ENCODE peak calls at places on chromosomes 2 and 18, in ten cellular contexts. I, D, W, F, Y, N, U, H, C and X are unnamed samples.

GRCh38 chr2:133777607-133778006 is 209.3 kb upstream of the NCKAP5 start:
- DNase-seq in I (no peak), D (no peak), W (no peak), F (no peak), Y (no peak), N (no peak), U (no peak), H (no peak), C (no peak), X (no peak)

GRCh38 chr2:200810967-200811335 is 759 bp upstream of the BZW1 start:
- DNase-seq in I (no peak), D (peak), W (no peak), F (no peak), Y (no peak), N (no peak), U (peak), H (peak), C (no peak), X (no peak)

GRCh38 chr2:9655441-9656269 is 24.9 kb upstream of the YWHAQ start:
- DNase-seq in I (no peak), D (no peak), W (no peak), F (no peak), Y (no peak), N (no peak), U (peak), H (no peak), C (no peak), X (no peak)

GRCh38 chr18:12657048-12657848 is 659 bp downstream of the SPIRE1 start:
- DNase-seq in I (peak), D (no peak), W (peak), F (peak), Y (peak), N (no peak), U (peak), H (peak), C (peak), X (peak)

GRCh38 chr2:209472386-209472832 is 48.6 kb downstream of the MAP2 start:
- DNase-seq in I (no peak), D (no peak), W (no peak), F (no peak), Y (no peak), N (no peak), U (peak), H (no peak), C (no peak), X (no peak)

GRCh38 chr18:57440331-57441101 is 5.3 kb downstream of the ONECUT2 start:
- DNase-seq in I (no peak), D (no peak), W (no peak), F (no peak), Y (no peak), N (no peak), U (no peak), H (no peak), C (no peak), X (no peak)

GRCh38 chr2:950627-950992 is at the start of gene SNTG2:
- DNase-seq in I (peak), D (no peak), W (no peak), F (peak), Y (peak), N (no peak), U (no peak), H (no peak), C (no peak), X (peak)

GRCh38 chr2:206031162-206031784 is 54.7 kb downstream of the INO80D start:
- DNase-seq in I (no peak), D (no peak), W (no peak), F (no peak), Y (no peak), N (no peak), U (peak), H (no peak), C (no peak), X (no peak)

GRCh38 chr18:10300739-10301138 is 153.7 kb upstream of the APCDD1 start:
- DNase-seq in I (no peak), D (no peak), W (no peak), F (no peak), Y (no peak), N (no peak), U (no peak), H (no peak), C (no peak), X (no peak)

GRCh38 chr2:182954789-182955188 is 83.5 kb downstream of the NCKAP1 start:
- DNase-seq in I (no peak), D (no peak), W (no peak), F (no peak), Y (no peak), N (no peak), U (no peak), H (no peak), C (no peak), X (no peak)

GRCh38 chr18:50659091-50660003 is 99.5 kb downstream of the MAPK4 start:
- DNase-seq in I (no peak), D (no peak), W (peak), F (no peak), Y (peak), N (no peak), U (peak), H (peak), C (no peak), X (no peak)

GRCh38 chr2:118856978-118857676 is 9.7 kb upstream of the EN1 start:
- DNase-seq in I (no peak), D (no peak), W (no peak), F (no peak), Y (no peak), N (no peak), U (no peak), H (no peak), C (no peak), X (no peak)

GRCh38 chr2:150538582-150539236 is 51.2 kb upstream of the RND3 start:
- DNase-seq in I (no peak), D (no peak), W (no peak), F (no peak), Y (no peak), N (no peak), U (peak), H (no peak), C (no peak), X (no peak)

GRCh38 chr2:231348703-231349373 is 46.7 kb upstream of the B3GNT7 start:
- DNase-seq in I (no peak), D (no peak), W (no peak), F (no peak), Y (no peak), N (no peak), U (peak), H (no peak), C (peak), X (no peak)

GRCh38 chr2:19358242-19359020 is at the start of gene OSR1:
- DNase-seq in I (peak), D (no peak), W (peak), F (peak), Y (peak), N (no peak), U (peak), H (peak), C (peak), X (peak)

GRCh38 chr18:61727241-61727640 is 165.6 kb downstream of the RNF152 start:
- DNase-seq in I (no peak), D (no peak), W (no peak), F (no peak), Y (no peak), N (no peak), U (peak), H (no peak), C (no peak), X (no peak)

GRCh38 chr2:240427729-240428128 is 7.7 kb upstream of the GPC1 start:
- DNase-seq in I (no peak), D (no peak), W (no peak), F (no peak), Y (no peak), N (no peak), U (no peak), H (no peak), C (peak), X (no peak)

GRCh38 chr2:38750793-38751042 is 443 bp downstream of the SRSF7 start:
- DNase-seq in I (peak), D (peak), W (peak), F (peak), Y (peak), N (peak), U (no peak), H (peak), C (no peak), X (peak)

GRCh38 chr2:188853307-188853706 is 120.9 kb upstream of the COL3A1 start:
- DNase-seq in I (no peak), D (no peak), W (no peak), F (no peak), Y (no peak), N (no peak), U (peak), H (no peak), C (no peak), X (no peak)

GRCh38 chr18:25457196-25457595 is 105.2 kb upstream of the ZNF521 start:
- DNase-seq in I (no peak), D (no peak), W (no peak), F (no peak), Y (no peak), N (no peak), U (no peak), H (no peak), C (no peak), X (no peak)

GRCh38 chr2:111111101-111111755 is 9.5 kb upstream of the BCL2L11 start:
- DNase-seq in I (no peak), D (no peak), W (no peak), F (no peak), Y (no peak), N (no peak), U (no peak), H (no peak), C (no peak), X (no peak)

GRCh38 chr2:134897932-134898331 is 20.7 kb upstream of the CCNT2 start:
- DNase-seq in I (no peak), D (no peak), W (no peak), F (no peak), Y (no peak), N (no peak), U (peak), H (no peak), C (no peak), X (no peak)

GRCh38 chr2:7523557-7524210 is 606.5 kb downstream of the RNF144A start:
- DNase-seq in I (no peak), D (no peak), W (no peak), F (no peak), Y (no peak), N (no peak), U (no peak), H (no peak), C (no peak), X (no peak)

GRCh38 chr2:175203621-175204496 is 22.3 kb upstream of the ATP5MC3 start:
- DNase-seq in I (peak), D (no peak), W (peak), F (peak), Y (peak), N (no peak), U (peak), H (peak), C (peak), X (no peak)

GRCh38 chr18:596288-596881 is 403 bp upstream of the CLUL1 start:
- DNase-seq in I (no peak), D (no peak), W (no peak), F (peak), Y (no peak), N (peak), U (no peak), H (no peak), C (peak), X (no peak)

GRCh38 chr2:160752475-160753330 is 259.1 kb upstream of the RBMS1 start:
- DNase-seq in I (no peak), D (no peak), W (no peak), F (no peak), Y (no peak), N (no peak), U (peak), H (peak), C (no peak), X (no peak)

GRCh38 chr2:127650041-127650784 is 4.3 kb downstream of the GPR17 start:
- DNase-seq in I (no peak), D (no peak), W (peak), F (no peak), Y (peak), N (no peak), U (no peak), H (no peak), C (no peak), X (no peak)

GRCh38 chr18:68837665-68838390 is 39.9 kb downstream of the CCDC102B start:
- DNase-seq in I (no peak), D (no peak), W (no peak), F (no peak), Y (no peak), N (no peak), U (peak), H (no peak), C (no peak), X (no peak)

GRCh38 chr18:9321017-9321452 is 13.5 kb upstream of the TWSG1 start:
- DNase-seq in I (no peak), D (no peak), W (no peak), F (no peak), Y (no peak), N (no peak), U (peak), H (no peak), C (no peak), X (no peak)

GRCh38 chr2:69668598-69668997 is 25.1 kb upstream of the AAK1 start:
- DNase-seq in I (no peak), D (no peak), W (no peak), F (no peak), Y (no peak), N (no peak), U (peak), H (no peak), C (no peak), X (no peak)

GRCh38 chr2:62844311-62845090 is 139.0 kb downstream of the EHBP1 start:
- DNase-seq in I (no peak), D (no peak), W (no peak), F (no peak), Y (no peak), N (no peak), U (no peak), H (no peak), C (no peak), X (no peak)

GRCh38 chr2:240615830-240616547 is 9.3 kb upstream of the GPR35 start:
- DNase-seq in I (no peak), D (peak), W (peak), F (peak), Y (peak), N (no peak), U (no peak), H (no peak), C (peak), X (peak)

GRCh38 chr2:201622306-201622705 is 21.0 kb downstream of the TMEM237 start:
- DNase-seq in I (no peak), D (no peak), W (no peak), F (no peak), Y (no peak), N (no peak), U (peak), H (no peak), C (no peak), X (no peak)

GRCh38 chr18:80200932-80201672 is 46.2 kb downstream of the PARD6G start:
- DNase-seq in I (no peak), D (no peak), W (peak), F (no peak), Y (no peak), N (peak), U (no peak), H (no peak), C (no peak), X (no peak)

GRCh38 chr2:233668605-233669260 is 3.0 kb upstream of the UGT1A9 start:
- DNase-seq in I (no peak), D (no peak), W (no peak), F (no peak), Y (no peak), N (no peak), U (no peak), H (no peak), C (no peak), X (no peak)

GRCh38 chr2:26178746-26179436 is 6.0 kb downstream of the GAREM2 start:
- DNase-seq in I (peak), D (no peak), W (no peak), F (peak), Y (peak), N (no peak), U (no peak), H (no peak), C (no peak), X (no peak)

GRCh38 chr2:212686285-212686895 is 147.8 kb upstream of the ERBB4 start:
- DNase-seq in I (peak), D (peak), W (peak), F (peak), Y (peak), N (peak), U (peak), H (peak), C (peak), X (peak)

DNA sequence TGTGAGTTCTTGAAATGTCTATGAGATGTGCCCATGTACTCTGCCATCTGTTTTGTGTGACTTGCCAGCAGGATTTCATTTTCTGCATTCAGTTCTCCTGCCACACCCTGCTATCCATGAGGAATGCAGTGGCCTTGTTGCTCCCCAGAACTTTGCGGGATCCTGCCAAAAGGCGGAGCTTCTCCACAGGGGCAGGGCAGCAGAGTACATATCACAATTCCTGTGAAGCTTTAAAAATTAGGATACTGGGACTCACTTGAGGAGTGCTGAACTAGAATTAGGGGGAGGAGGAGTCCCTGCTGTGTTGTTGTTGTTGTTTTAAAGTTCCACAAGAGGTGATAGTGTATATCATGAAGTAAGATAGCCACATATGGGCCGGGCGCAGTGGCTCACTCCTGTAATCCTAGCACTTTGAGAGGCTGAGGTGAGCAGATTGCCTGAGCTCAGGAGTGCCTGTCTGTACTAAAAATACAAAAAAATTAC is 76.4 kb downstream of the TANC1 start:
- DNase-seq in I (no peak), D (peak), W (no peak), F (peak), Y (no peak), N (peak), U (no peak), H (no peak), C (no peak), X (no peak)
- TF ChIP-seq POLR2A in I (no peak), D (no peak), W (no peak), F (no peak), Y (no peak), N (no peak), U (no peak), H (no peak), C (no peak), X (no peak)

GRCh38 chr2:44330801-44331200 is 30.5 kb downstream of the PREPL start:
- DNase-seq in I (no peak), D (no peak), W (no peak), F (no peak), Y (no peak), N (no peak), U (peak), H (no peak), C (no peak), X (no peak)

GRCh38 chr2:44329343-44329742 is 32.0 kb downstream of the PREPL start:
- DNase-seq in I (no peak), D (no peak), W (no peak), F (no peak), Y (no peak), N (no peak), U (no peak), H (no peak), C (no peak), X (no peak)

GRCh38 chr2:44335806-44336538 is 25.3 kb downstream of the PREPL start:
- DNase-seq in I (no peak), D (no peak), W (no peak), F (no peak), Y (no peak), N (no peak), U (peak), H (no peak), C (no peak), X (no peak)

DNA sequence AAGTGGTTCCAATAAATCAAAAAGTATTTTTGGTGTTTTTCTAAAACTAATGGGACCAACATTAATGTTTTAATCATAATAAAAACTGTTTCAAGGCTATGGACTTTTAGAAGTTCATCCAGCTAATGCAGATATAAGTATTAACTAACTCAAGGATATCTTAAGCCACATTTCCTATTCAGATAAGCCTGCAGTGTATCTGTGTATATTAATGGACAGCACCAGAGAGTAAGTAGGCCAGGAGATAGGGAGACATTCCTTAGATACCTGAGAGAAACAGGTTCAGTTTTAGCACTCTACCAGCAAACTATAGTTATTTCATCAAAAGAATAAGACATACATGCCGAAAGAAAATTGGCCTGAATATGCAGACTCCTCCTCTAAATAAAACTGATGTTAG is 27.3 kb downstream of the PREPL start:
- DNase-seq in I (no peak), D (no peak), W (no peak), F (no peak), Y (no peak), N (no peak), U (no peak), H (no peak), C (no peak), X (no peak)
- TF ChIP-seq POLR2A in I (no peak), D (no peak), W (no peak), F (no peak), Y (no peak), N (no peak), U (no peak), H (no peak), C (no peak), X (no peak)

DNA sequence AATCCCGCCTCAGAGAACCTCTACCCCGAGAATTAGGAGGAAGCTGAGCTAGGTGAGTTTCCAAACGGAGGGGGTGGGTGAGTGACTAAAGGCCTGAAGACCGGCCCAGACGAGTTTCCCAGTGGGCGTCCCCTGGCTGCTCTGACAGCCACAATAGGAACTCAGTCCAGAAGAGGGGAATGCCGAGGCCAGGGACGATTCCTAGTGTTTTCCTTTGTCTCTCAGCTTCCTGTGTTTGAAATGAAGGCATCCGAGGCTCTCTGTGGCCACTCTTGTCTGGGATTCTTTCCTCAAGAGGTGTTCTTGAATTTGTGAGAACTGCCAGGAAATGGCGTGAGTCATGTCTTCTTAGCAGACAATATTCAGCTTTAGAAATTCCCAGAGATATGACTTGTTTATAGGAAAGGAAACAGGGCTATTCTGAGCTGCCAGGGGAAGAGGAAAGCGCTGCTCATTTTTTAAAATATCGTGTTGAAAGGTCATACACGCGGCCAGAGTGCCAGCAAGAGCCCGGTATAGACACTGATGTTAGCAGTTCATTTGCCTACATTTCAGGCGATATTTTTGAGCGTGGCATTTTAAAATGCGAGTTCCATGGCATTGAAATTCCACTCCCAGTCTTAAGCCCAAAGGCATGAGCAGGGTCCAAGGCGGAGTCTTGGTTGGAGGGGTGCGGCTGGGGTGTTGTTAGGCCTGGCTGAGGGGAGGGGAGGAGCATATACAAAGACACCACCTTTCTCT is 169.1 kb upstream of the KLF7 start:
- DNase-seq in I (peak), D (peak), W (peak), F (peak), Y (peak), N (peak), U (peak), H (peak), C (no peak), X (peak)
- TF ChIP-seq POLR2A in I (no peak), D (peak), W (no peak), F (no peak), Y (peak), N (no peak), U (peak), H (no peak), C (peak), X (peak)

GRCh38 chr2:184596819-184597411 is 1.4 kb upstream of the ZNF804A start:
- DNase-seq in I (no peak), D (no peak), W (no peak), F (no peak), Y (no peak), N (no peak), U (peak), H (no peak), C (no peak), X (no peak)

GRCh38 chr2:184597996-184598312 is 375 bp upstream of the ZNF804A start:
- DNase-seq in I (no peak), D (no peak), W (no peak), F (no peak), Y (no peak), N (no peak), U (peak), H (no peak), C (no peak), X (no peak)

GRCh38 chr2:184599054-184599874 is 935 bp downstream of the ZNF804A start:
- DNase-seq in I (no peak), D (no peak), W (no peak), F (no peak), Y (no peak), N (no peak), U (peak), H (no peak), C (no peak), X (no peak)

GRCh38 chr2:184598313-184599053 is at the start of gene ZNF804A:
- DNase-seq in I (peak), D (peak), W (peak), F (peak), Y (peak), N (peak), U (peak), H (peak), C (peak), X (peak)

GRCh38 chr2:184597571-184597980 is 753 bp upstream of the ZNF804A start:
- DNase-seq in I (no peak), D (no peak), W (no peak), F (no peak), Y (no peak), N (no peak), U (peak), H (no peak), C (no peak), X (no peak)
- TF ChIP-seq POLR2A in I (no peak), D (no peak), W (no peak), F (peak), Y (no peak), N (no peak), U (no peak), H (no peak), C (no peak), X (no peak)